ENCODE peak calls at places on chromosomes 13 and 19, in nine cellular contexts. L, Z, P, O, C, K, V, A and G are unnamed samples.

GRCh38 chr19:46265217-46265828 is 31.5 kb upstream of the HIF3A start:
- DNase-seq in L (peak; percentile 83), Z (peak; percentile 56), P (peak; percentile 16), O (no peak), C (peak; percentile 75), K (peak; percentile 74), V (no peak), A (peak; percentile 57), G (peak; percentile 84)

GRCh38 chr19:43690444-43690843 is 20.5 kb upstream of the PLAUR start:
- DNase-seq in L (no peak), Z (no peak), P (no peak), O (no peak), C (no peak), K (no peak), V (no peak), A (no peak), G (no peak)

GRCh38 chr13:39417131-39417530 is 185.9 kb downstream of the LHFPL6 start:
- DNase-seq in L (no peak), Z (no peak), P (no peak), O (no peak), C (no peak), K (no peak), V (no peak), A (no peak), G (peak; percentile 3)

GRCh38 chr13:109844396-109844795 is 58.0 kb upstream of the IRS2 start:
- DNase-seq in L (no peak), Z (peak; percentile 69), P (no peak), O (no peak), C (no peak), K (peak; percentile 64), V (no peak), A (peak; percentile 21), G (no peak)

GRCh38 chr13:73073050-73073449 is 14.2 kb downstream of the KLF5 start:
- DNase-seq in L (no peak), Z (no peak), P (no peak), O (no peak), C (no peak), K (no peak), V (no peak), A (no peak), G (no peak)

GRCh38 chr19:371501-372160 is 27.0 kb upstream of the MIER2 start:
- DNase-seq in L (no peak), Z (no peak), P (no peak), O (no peak), C (peak; percentile 28), K (no peak), V (peak; percentile 18), A (no peak), G (no peak)

GRCh38 chr13:61608138-61608537 is 192.5 kb upstream of the PCDH20 start:
- DNase-seq in L (no peak), Z (no peak), P (no peak), O (no peak), C (no peak), K (no peak), V (no peak), A (no peak), G (no peak)

GRCh38 chr19:2458054-2458453 is 1.3 kb upstream of the LMNB2 start:
- DNase-seq in L (no peak), Z (no peak), P (no peak), O (no peak), C (no peak), K (no peak), V (no peak), A (no peak), G (no peak)

GRCh38 chr13:34161829-34162544 is 344.0 kb downstream of the RFC3 start:
- DNase-seq in L (peak; percentile 9), Z (peak; percentile 14), P (no peak), O (no peak), C (no peak), K (no peak), V (no peak), A (peak; percentile 43), G (no peak)

GRCh38 chr19:55256562-55257460 is 2.0 kb downstream of the PPP6R1 start:
- DNase-seq in L (no peak), Z (no peak), P (no peak), O (no peak), C (no peak), K (no peak), V (peak; percentile 75), A (no peak), G (peak; percentile 42)

GRCh38 chr19:1231729-1232128 is 6.1 kb downstream of the CBARP start:
- DNase-seq in L (no peak), Z (no peak), P (no peak), O (no peak), C (no peak), K (peak; percentile 79), V (no peak), A (no peak), G (no peak)

GRCh38 chr13:110499621-110500281 is 61.8 kb downstream of the RAB20 start:
- DNase-seq in L (no peak), Z (peak; percentile 90), P (no peak), O (no peak), C (no peak), K (no peak), V (no peak), A (no peak), G (no peak)

GRCh38 chr19:35911790-35912189 is 3.7 kb upstream of the TYROBP start:
- DNase-seq in L (no peak), Z (peak; percentile 46), P (no peak), O (no peak), C (no peak), K (peak; percentile 83), V (peak; percentile 80), A (no peak), G (no peak)

GRCh38 chr19:47417746-47418594 is 1.4 kb downstream of the MEIS3 start:
- DNase-seq in L (no peak), Z (no peak), P (no peak), O (no peak), C (no peak), K (no peak), V (no peak), A (no peak), G (no peak)

GRCh38 chr19:57477191-57478008 is at the start of gene ZNF772:
- DNase-seq in L (peak; percentile 94), Z (peak; percentile 93), P (peak; percentile 85), O (peak; percentile 52), C (peak; percentile 90), K (peak; percentile 91), V (peak; percentile 92), A (peak; percentile 74), G (peak; percentile 99)

GRCh38 chr19:35908977-35909683 is 1.0 kb upstream of the TYROBP start:
- DNase-seq in L (peak; percentile 78), Z (no peak), P (peak; percentile 37), O (no peak), C (peak; percentile 82), K (peak; percentile 55), V (peak; percentile 95), A (no peak), G (peak; percentile 100)

GRCh38 chr13:98033277-98034247 is 80.1 kb downstream of the IPO5 start:
- DNase-seq in L (peak; percentile 27), Z (no peak), P (no peak), O (no peak), C (no peak), K (no peak), V (no peak), A (no peak), G (no peak)

GRCh38 chr19:49442793-49443365 is 1.6 kb upstream of the SLC17A7 start:
- DNase-seq in L (peak; percentile 75), Z (peak; percentile 78), P (peak; percentile 44), O (peak; percentile 35), C (peak; percentile 98), K (peak; percentile 90), V (peak; percentile 92), A (peak; percentile 44), G (no peak)

GRCh38 chr13:74325106-74325505 is 190.9 kb upstream of the KLF12 start:
- DNase-seq in L (no peak), Z (peak; percentile 9), P (no peak), O (no peak), C (no peak), K (no peak), V (no peak), A (peak; percentile 67), G (no peak)

GRCh38 chr13:19863323-19864017 is at the start of gene ZMYM5:
- DNase-seq in L (peak; percentile 100), Z (peak; percentile 90), P (peak; percentile 99), O (peak; percentile 82), C (peak; percentile 99), K (peak; percentile 98), V (peak; percentile 100), A (peak; percentile 99), G (peak; percentile 98)

GRCh38 chr13:70987043-70987442 is 878.8 kb upstream of the KLHL1 start:
- DNase-seq in L (no peak), Z (no peak), P (no peak), O (no peak), C (no peak), K (no peak), V (peak; percentile 46), A (no peak), G (no peak)

GRCh38 chr13:97892717-97893116 is 60.8 kb upstream of the IPO5 start:
- DNase-seq in L (no peak), Z (no peak), P (no peak), O (no peak), C (no peak), K (no peak), V (no peak), A (no peak), G (no peak)

GRCh38 chr13:110333837-110334236 is 26.8 kb downstream of the COL4A2 start:
- DNase-seq in L (no peak), Z (no peak), P (no peak), O (no peak), C (no peak), K (no peak), V (no peak), A (no peak), G (no peak)

GRCh38 chr13:50453238-50453637 is 390.3 kb downstream of the DLEU7 start:
- DNase-seq in L (no peak), Z (no peak), P (no peak), O (no peak), C (no peak), K (no peak), V (no peak), A (no peak), G (no peak)

GRCh38 chr13:85864963-85865530 is 65.8 kb upstream of the SLITRK6 start:
- DNase-seq in L (peak; percentile 2), Z (no peak), P (no peak), O (no peak), C (no peak), K (no peak), V (no peak), A (peak; percentile 3), G (peak; percentile 2)

GRCh38 chr19:17680235-17680722 is 7.9 kb downstream of the UNC13A start:
- DNase-seq in L (peak; percentile 78), Z (no peak), P (no peak), O (no peak), C (peak; percentile 74), K (peak; percentile 57), V (peak; percentile 86), A (no peak), G (peak; percentile 86)

GRCh38 chr19:47376589-47377144 is 27.6 kb downstream of the DHX34 start:
- DNase-seq in L (no peak), Z (no peak), P (no peak), O (no peak), C (no peak), K (no peak), V (peak; percentile 79), A (no peak), G (no peak)

GRCh38 chr19:50320051-50320450 is 9.1 kb downstream of the KCNC3 start:
- DNase-seq in L (no peak), Z (no peak), P (no peak), O (no peak), C (no peak), K (no peak), V (no peak), A (no peak), G (no peak)

GRCh38 chr13:108200781-108201398 is 14.4 kb downstream of the LIG4 start:
- DNase-seq in L (no peak), Z (no peak), P (no peak), O (no peak), C (no peak), K (no peak), V (no peak), A (no peak), G (no peak)

GRCh38 chr19:38842439-38843174 is 7.2 kb downstream of the HNRNPL start:
- DNase-seq in L (peak; percentile 54), Z (no peak), P (no peak), O (no peak), C (no peak), K (no peak), V (peak; percentile 88), A (no peak), G (no peak)

GRCh38 chr19:8004723-8005513 is 523 bp downstream of the ELAVL1 start:
- DNase-seq in L (peak; percentile 37), Z (no peak), P (no peak), O (no peak), C (no peak), K (no peak), V (no peak), A (no peak), G (peak; percentile 45)